ENCODE peak calls at places on chromosomes 1 and 21, in eight cellular contexts. A is ovary, N is cardiac muscle cell, U is IMR-90, K is LNCaP clone FGC, Y is right atrium auricular region, Q is transverse colon, P is A549. I is an unnamed sample.

GRCh38 chr1:24900486-24900849 is 29.6 kb downstream of the RUNX3 start:
- DNase-seq in A (no peak), P (no peak), Y (no peak), U (no peak), Q (peak), K (no peak), N (no peak), I (no peak)

GRCh38 chr1:18190598-18190997 is 83.0 kb downstream of the IGSF21 start:
- DNase-seq in P (no peak), U (no peak), K (peak), N (no peak), Q (no peak), Y (no peak), A (no peak), I (no peak)

GRCh38 chr1:227449051-227449450 is 114.3 kb upstream of the ZNF678 start:
- DNase-seq in U (no peak), Q (no peak), K (no peak), N (peak), P (no peak), Y (no peak), A (no peak), I (no peak)

GRCh38 chr1:52122424-52122823 is 19.5 kb upstream of the ZFYVE9 start:
- DNase-seq in U (no peak), Y (no peak), Q (no peak), A (no peak), K (no peak), N (no peak), P (no peak), I (no peak)

GRCh38 chr1:209576798-209577197 is 6.7 kb upstream of the CAMK1G start:
- DNase-seq in A (peak), Y (peak), Q (peak), K (no peak), N (peak), P (peak), U (peak), I (no peak)

GRCh38 chr1:216566809-216567208 is 143.6 kb upstream of the USH2A start:
- DNase-seq in U (peak), P (no peak), Q (no peak), Y (no peak), A (no peak), K (peak), N (peak), I (no peak)

GRCh38 chr1:29249170-29249691 is 12.9 kb downstream of the PTPRU start:
- DNase-seq in U (peak), A (no peak), N (peak), K (no peak), Q (no peak), P (no peak), Y (no peak), I (peak)

GRCh38 chr1:216045400-216045799 is 377.8 kb downstream of the USH2A start:
- DNase-seq in U (peak), N (peak), K (no peak), Q (no peak), P (no peak), Y (no peak), A (no peak), I (peak)

GRCh38 chr1:71770121-71770520 is 512.2 kb downstream of the NEGR1 start:
- DNase-seq in U (peak), Q (no peak), Y (no peak), K (no peak), P (no peak), N (peak), A (no peak), I (no peak)

GRCh38 chr1:118302145-118302544 is 117.1 kb upstream of the SPAG17 start:
- DNase-seq in K (no peak), P (no peak), A (no peak), U (no peak), Q (no peak), N (no peak), Y (no peak), I (no peak)

GRCh38 chr1:118300808-118301207 is 115.8 kb upstream of the SPAG17 start:
- DNase-seq in K (no peak), N (no peak), A (no peak), U (no peak), P (no peak), Y (no peak), Q (no peak), I (no peak)

GRCh38 chr1:118303534-118303933 is 118.5 kb upstream of the SPAG17 start:
- DNase-seq in N (no peak), P (no peak), Q (no peak), K (no peak), Y (no peak), U (no peak), A (no peak), I (no peak)

DNA sequence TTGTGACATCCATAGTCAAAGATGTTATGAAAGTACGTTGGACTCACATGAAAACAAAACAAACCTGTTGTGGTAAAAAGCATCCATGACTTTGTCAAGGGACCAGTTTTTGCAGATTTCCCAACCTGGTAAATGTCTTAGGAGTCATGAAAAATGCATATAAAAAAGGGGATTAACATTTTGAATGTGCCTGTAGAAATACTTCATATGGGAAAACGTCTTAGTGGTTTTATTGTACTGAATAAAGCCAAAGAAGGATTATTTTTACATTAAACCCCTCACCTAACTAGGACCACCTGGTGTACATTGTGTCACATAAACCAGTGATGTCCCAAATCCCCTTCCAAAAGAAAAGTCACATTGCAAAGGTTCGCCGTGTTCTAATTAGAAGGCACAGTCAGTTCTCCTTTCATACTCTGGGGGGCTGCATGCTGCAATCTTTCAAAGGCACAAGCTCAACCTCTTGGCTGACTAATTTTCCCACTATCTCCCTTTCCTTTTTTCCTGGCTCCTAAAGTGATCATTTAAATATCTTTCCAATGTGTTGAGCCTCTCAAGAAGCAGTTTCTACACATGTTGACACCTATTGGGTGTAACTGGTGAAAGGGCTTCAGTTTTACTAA is 119.8 kb upstream of the SPAG17 start:
- DNase-seq in P (no peak), Y (no peak), K (no peak), N (peak), U (no peak), A (no peak), Q (no peak), I (no peak)
- TF ChIP-seq CTCF in P (no peak), Y (peak), K (peak), N (peak), U (no peak), A (no peak), Q (no peak), I (peak)

GRCh38 chr1:67833595-67833926 is 294 bp upstream of the GNG12 start:
- DNase-seq in K (no peak), U (peak), Y (no peak), Q (no peak), A (no peak), N (no peak), P (no peak), I (no peak)

GRCh38 chr1:67834246-67834877 is 1.1 kb upstream of the GNG12 start:
- DNase-seq in Y (no peak), P (no peak), U (no peak), K (no peak), A (no peak), N (no peak), Q (no peak), I (no peak)

GRCh38 chr1:67831850-67832513 is 1.3 kb downstream of the GNG12 start:
- DNase-seq in K (peak), A (peak), U (peak), Y (peak), Q (peak), N (peak), P (peak), I (peak)

GRCh38 chr1:67830928-67831596 is 2.2 kb downstream of the GNG12 start:
- DNase-seq in U (no peak), N (no peak), K (no peak), P (no peak), Y (no peak), A (no peak), Q (no peak), I (no peak)

DNA sequence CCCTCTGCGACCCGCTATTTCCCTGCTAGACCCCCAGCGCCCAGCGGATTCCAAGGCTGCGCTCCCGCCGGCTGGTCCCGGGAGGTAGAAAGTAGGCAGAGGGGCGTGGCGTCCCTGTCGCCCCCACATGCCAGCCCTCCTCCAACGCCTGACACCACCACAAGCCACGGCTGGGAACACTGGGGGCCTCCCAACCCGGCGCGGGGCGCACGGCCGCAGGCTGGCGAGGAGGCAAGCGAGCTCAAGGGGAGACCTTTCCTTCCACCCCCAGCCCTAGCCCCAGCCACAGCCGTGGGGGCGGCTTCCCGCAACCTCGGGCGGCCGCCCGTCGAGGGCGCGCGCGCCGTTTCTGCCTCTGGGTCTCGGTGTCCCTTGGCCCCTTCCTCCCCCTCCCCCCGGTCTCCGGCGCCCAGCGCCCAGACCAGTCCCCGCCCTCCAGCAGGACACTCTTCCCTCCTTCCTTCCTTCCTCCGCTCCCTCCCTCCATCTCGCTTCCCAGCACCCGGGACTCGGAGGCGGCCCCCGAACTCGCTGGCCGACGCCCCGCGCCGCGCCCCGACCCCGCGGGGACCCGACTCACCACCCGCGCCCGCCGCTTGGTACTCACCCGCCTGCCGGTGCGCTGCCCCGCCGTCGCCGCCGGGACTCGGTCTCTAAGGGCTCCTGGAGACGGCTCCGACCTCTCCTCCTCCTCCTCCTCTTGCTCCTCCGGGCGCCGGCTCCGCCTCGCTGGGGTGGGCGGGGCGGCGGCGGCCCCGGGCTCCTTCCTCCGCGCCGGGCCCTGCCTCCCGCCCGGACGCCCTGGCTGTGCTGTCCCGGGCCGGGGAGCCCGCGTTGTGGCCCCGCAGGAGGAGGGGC is at the start of gene GNG12:
- DNase-seq in N (peak), Q (peak), Y (no peak), A (peak), U (peak), P (peak), K (no peak), I (peak)
- H3K4me3 ChIP-seq in N (peak), Q (peak), Y (peak), A (peak), U (peak), P (peak), K (peak), I (peak)

GRCh38 chr1:219476716-219477115 is 136.2 kb downstream of the ZC3H11B start:
- DNase-seq in Y (no peak), N (no peak), P (no peak), A (no peak), K (no peak), Q (no peak), U (no peak), I (no peak)
- TF ChIP-seq CTCF in Y (no peak), N (no peak), P (no peak), A (no peak), K (no peak), Q (no peak), U (no peak), I (no peak)

GRCh38 chr1:36771222-36771621 is 263.1 kb downstream of the GRIK3 start:
- DNase-seq in Q (no peak), U (no peak), N (no peak), Y (no peak), P (no peak), A (no peak), K (no peak), I (no peak)
- H3K4me3 ChIP-seq in Q (no peak), U (no peak), N (no peak), Y (no peak), P (no peak), A (no peak), K (no peak), I (no peak)

GRCh38 chr21:37871121-37871862 is 45.0 kb downstream of the KCNJ6 start:
- DNase-seq in P (no peak), A (no peak), Y (no peak), Q (no peak), U (peak), N (peak), K (no peak), I (no peak)

GRCh38 chr21:37874481-37874880 is 41.8 kb downstream of the KCNJ6 start:
- DNase-seq in Q (no peak), Y (no peak), N (no peak), K (no peak), P (no peak), A (no peak), U (no peak), I (no peak)

GRCh38 chr21:37870229-37870628 is 46.0 kb downstream of the KCNJ6 start:
- DNase-seq in P (no peak), A (no peak), U (no peak), Y (no peak), N (no peak), Q (no peak), K (no peak), I (no peak)

GRCh38 chr21:37874904-37875780 is 41.1 kb downstream of the KCNJ6 start:
- DNase-seq in U (no peak), Y (no peak), N (no peak), A (no peak), P (no peak), Q (no peak), K (no peak), I (no peak)

GRCh38 chr21:37873655-37874054 is 42.6 kb downstream of the KCNJ6 start:
- DNase-seq in U (peak), Q (no peak), Y (no peak), A (no peak), N (peak), P (no peak), K (no peak), I (no peak)
- TF ChIP-seq CTCF in U (peak), Q (peak), Y (no peak), A (no peak), N (peak), P (no peak), K (peak), I (peak)

GRCh38 chr1:159205225-159205624 is 550 bp downstream of the ACKR1 start:
- DNase-seq in U (no peak), A (no peak), P (no peak), N (no peak), Y (no peak), Q (no peak), K (no peak), I (no peak)

GRCh38 chr1:159208460-159208825 is 3.8 kb downstream of the ACKR1 start:
- DNase-seq in N (no peak), Q (no peak), P (no peak), K (no peak), A (no peak), U (no peak), Y (no peak), I (no peak)

GRCh38 chr1:159204791-159205141 is at the start of gene ACKR1:
- DNase-seq in N (no peak), Y (no peak), Q (no peak), A (no peak), P (no peak), U (no peak), K (no peak), I (no peak)

GRCh38 chr1:159207080-159207479 is 2.4 kb downstream of the ACKR1 start:
- DNase-seq in K (no peak), N (no peak), Q (no peak), U (no peak), A (no peak), Y (no peak), P (no peak), I (no peak)

DNA sequence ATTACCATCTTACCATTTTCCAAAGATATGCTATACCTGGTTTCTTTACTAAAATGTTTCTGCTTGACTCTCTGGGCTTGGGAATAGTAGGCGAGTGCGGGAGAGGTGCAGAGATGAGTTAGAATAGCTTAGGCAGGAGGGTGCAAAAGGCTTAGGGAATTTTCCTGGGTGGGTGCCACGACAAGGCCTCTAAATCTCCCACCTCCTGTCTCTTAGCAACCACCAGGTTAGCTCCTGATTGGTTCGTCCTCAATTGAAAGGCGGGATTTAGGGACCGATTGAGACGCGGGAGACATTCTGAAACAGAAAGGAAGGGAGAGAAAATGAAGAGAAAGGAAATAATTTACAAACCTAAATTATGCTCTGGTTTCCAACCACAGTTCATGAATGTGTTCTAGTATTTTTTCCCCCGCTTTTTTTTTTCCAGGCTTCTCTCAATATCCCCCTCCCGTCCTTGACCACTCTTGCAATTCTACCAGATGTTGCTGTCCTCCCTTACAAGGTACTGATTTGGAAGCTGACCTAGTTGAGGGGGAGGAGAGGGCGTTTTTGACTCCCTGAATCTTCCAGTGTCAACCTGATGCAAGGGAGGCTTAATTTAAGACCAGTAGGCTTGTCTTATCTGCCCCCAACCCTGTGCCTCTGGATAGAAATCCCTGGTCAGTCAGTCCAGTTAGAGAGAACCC is 3.2 kb downstream of the ACKR1 start:
- DNase-seq in Q (no peak), Y (no peak), K (no peak), P (no peak), U (no peak), A (no peak), N (peak), I (no peak)
- H3K4me3 ChIP-seq in Q (no peak), Y (no peak), K (no peak), P (no peak), U (no peak), A (no peak), N (no peak), I (no peak)

GRCh38 chr1:178513278-178513983 is 522 bp downstream of the TEX35 start:
- DNase-seq in P (no peak), U (peak), Q (peak), N (peak), K (no peak), A (no peak), Y (no peak), I (no peak)
- TF ChIP-seq CTCF in P (no peak), U (no peak), Q (no peak), N (no peak), K (no peak), A (no peak), Y (no peak), I (peak)

GRCh38 chr1:7705048-7705907 is 65.8 kb upstream of the VAMP3 start:
- DNase-seq in P (no peak), A (peak), N (no peak), U (no peak), K (no peak), Y (no peak), Q (peak), I (no peak)
- H3K4me3 ChIP-seq in P (peak), A (peak), N (peak), U (peak), K (peak), Y (peak), Q (peak), I (peak)

GRCh38 chr1:3536395-3536794 is 74.9 kb downstream of the MEGF6 start:
- DNase-seq in Y (no peak), A (no peak), P (no peak), K (no peak), U (no peak), Q (no peak), N (no peak), I (no peak)

GRCh38 chr1:3534803-3535637 is 76.3 kb downstream of the MEGF6 start:
- DNase-seq in N (no peak), U (no peak), Q (no peak), K (no peak), Y (no peak), P (no peak), A (no peak), I (no peak)

GRCh38 chr1:3537359-3537758 is 73.9 kb downstream of the MEGF6 start:
- DNase-seq in Q (no peak), P (no peak), U (no peak), A (no peak), K (no peak), Y (no peak), N (no peak), I (no peak)

GRCh38 chr1:3536796-3537195 is 74.5 kb downstream of the MEGF6 start:
- DNase-seq in U (no peak), N (no peak), P (no peak), Y (no peak), A (no peak), K (no peak), Q (no peak), I (no peak)

DNA sequence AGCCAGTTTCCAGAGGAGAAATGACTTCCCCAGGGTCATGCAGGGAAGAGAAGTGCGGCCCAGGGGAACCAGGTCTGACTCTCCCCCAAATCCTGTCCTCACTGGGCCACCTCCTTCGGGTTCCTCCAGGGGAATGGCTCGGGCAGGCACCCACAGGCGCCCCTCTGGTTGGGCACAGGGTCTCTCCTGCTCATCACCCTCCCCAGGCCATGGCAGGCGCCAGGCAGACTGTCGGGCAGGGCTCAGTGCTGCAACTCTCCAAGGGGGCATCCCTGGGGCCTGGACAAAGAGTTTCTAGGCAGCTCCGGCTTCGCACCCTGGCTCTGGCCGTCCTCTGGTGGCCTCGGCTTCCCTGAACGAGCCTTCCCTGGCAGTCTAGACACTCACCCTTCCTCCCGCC is 75.6 kb downstream of the MEGF6 start:
- DNase-seq in K (no peak), Q (no peak), P (no peak), N (no peak), A (no peak), U (no peak), Y (no peak), I (no peak)
- TF ChIP-seq CTCF in K (no peak), Q (no peak), P (no peak), N (no peak), A (no peak), U (no peak), Y (no peak), I (no peak)

I was measured in retinal pigment epithelial cell.